ENCODE peak calls at places on chromosome 10, in six cellular contexts. L is activated CD4-positive, CD25-positive, alpha-beta regulatory T cell treated with anti-CD3 and anti-CD28 coated beads, Interleukin-2, amount 50 U/mL, for 16 hours; G is stimulated activated CD4-positive, alpha-beta T cell treated with anti-CD3 and anti-CD28 coated beads, Interleukin-4, amount 100 ng/mL, for 24 hours; J is heart right ventricle; R is stimulated activated CD8-positive, alpha-beta memory T cell treated with anti-CD3 and anti-CD28 coated beads, Interleukin-12 subunit alpha, Interleukin-12 subunit beta, amount 100 ng/mL, for 4 hours; S is endothelial cell of umbilical vein. C is an unnamed sample.

GRCh38 chr10:129861776-129862530 is 102.1 kb downstream of the EBF3 start:
- DNase-seq in L (no peak), G (no peak), J (no peak), R (no peak), S (no peak), C (no peak)

GRCh38 chr10:36802523-36803153 is 322.8 kb upstream of the ANKRD30A start:
- DNase-seq in L (no peak), G (no peak), J (peak), R (no peak), S (no peak), C (no peak)

GRCh38 chr10:26855186-26855585 is 5.6 kb downstream of the ABI1 start:
- DNase-seq in L (no peak), G (no peak), J (no peak), R (no peak), S (peak), C (no peak)

GRCh38 chr10:79022565-79023488 is 45.9 kb upstream of the ZMIZ1 start:
- DNase-seq in L (no peak), G (no peak), J (peak), R (no peak), S (peak), C (no peak)

GRCh38 chr10:29257106-29257783 is 31.6 kb upstream of the LYZL1 start:
- DNase-seq in L (no peak), G (no peak), J (peak), R (no peak), S (no peak), C (no peak)

GRCh38 chr10:96339383-96339782 is 19.4 kb downstream of the OPALIN start:
- DNase-seq in L (no peak), G (no peak), J (no peak), R (no peak), S (no peak), C (no peak)

GRCh38 chr10:119306514-119306951 is 99.2 kb downstream of the GRK5 start:
- DNase-seq in L (peak), G (peak), J (no peak), R (peak), S (peak), C (no peak)

GRCh38 chr10:114856544-114857287 is 35.1 kb downstream of the FHIP2A start:
- DNase-seq in L (no peak), G (no peak), J (no peak), R (no peak), S (peak), C (no peak)

GRCh38 chr10:80168679-80169380 is 36.3 kb downstream of the PLAC9 start:
- DNase-seq in L (no peak), G (peak), J (no peak), R (no peak), S (no peak), C (no peak)

GRCh38 chr10:11724938-11725776 is 17.0 kb upstream of the ECHDC3 start:
- DNase-seq in L (no peak), G (no peak), J (no peak), R (no peak), S (peak), C (peak)

GRCh38 chr10:110842305-110842952 is 29.3 kb upstream of the PDCD4 start:
- DNase-seq in L (no peak), G (no peak), J (no peak), R (no peak), S (no peak), C (no peak)

GRCh38 chr10:71396084-71396713 is 521 bp upstream of the CDH23 start:
- DNase-seq in L (no peak), G (peak), J (peak), R (no peak), S (no peak), C (peak)

GRCh38 chr10:72081772-72082590 is 6.4 kb downstream of the SPOCK2 start:
- DNase-seq in L (no peak), G (no peak), J (no peak), R (no peak), S (no peak), C (no peak)

GRCh38 chr10:124636271-124636993 is 107.7 kb downstream of the FAM53B start:
- DNase-seq in L (no peak), G (peak), J (peak), R (no peak), S (no peak), C (no peak)

GRCh38 chr10:124016795-124017375 is 76.5 kb downstream of the CHST15 start:
- DNase-seq in L (no peak), G (no peak), J (no peak), R (no peak), S (no peak), C (no peak)

GRCh38 chr10:33241351-33241750 is 93.1 kb downstream of the NRP1 start:
- DNase-seq in L (no peak), G (no peak), J (no peak), R (no peak), S (no peak), C (no peak)

GRCh38 chr10:90674927-90675326 is 182.9 kb downstream of the HTR7 start:
- DNase-seq in L (no peak), G (no peak), J (no peak), R (no peak), S (no peak), C (no peak)

GRCh38 chr10:43965918-43966570 is 317.4 kb upstream of the ZNF32 start:
- DNase-seq in L (no peak), G (no peak), J (no peak), R (no peak), S (no peak), C (no peak)

GRCh38 chr10:104450954-104451353 is 97.3 kb downstream of the CFAP58 start:
- DNase-seq in L (no peak), G (no peak), J (no peak), R (no peak), S (no peak), C (no peak)

GRCh38 chr10:72638586-72639440 is 12.9 kb upstream of the MICU1 start:
- DNase-seq in L (no peak), G (no peak), J (no peak), R (no peak), S (no peak), C (no peak)

GRCh38 chr10:9302142-9302746 is 1247.8 kb downstream of the GATA3 start:
- DNase-seq in L (no peak), G (peak), J (no peak), R (no peak), S (peak), C (no peak)

GRCh38 chr10:7444576-7445226 is 33.9 kb upstream of the SFMBT2 start:
- DNase-seq in L (no peak), G (no peak), J (no peak), R (no peak), S (no peak), C (no peak)

GRCh38 chr10:31745612-31746376 is 182.8 kb downstream of the ARHGAP12 start:
- DNase-seq in L (peak), G (peak), J (no peak), R (no peak), S (peak), C (no peak)

C was measured in D721Med.